ENCODE peak calls at places on chromosomes 4 and X, in nine cellular contexts. One of them, this sample, is unnamed.
A peak's percentile ranks its signal among the peaks of the same experiment; 100 is the strongest.

GRCh38 chr4:20723463-20723862 is 23.2 kb downstream of the PACRGL start:
- DNase-seq in C1 segment of cervical spinal cord: no peak
- DNase-seq in HTR-8/SVneo: no peak
- DNase-seq in activated CD4-positive, alpha-beta T cell treated with anti-CD3 and anti-CD28 coated beads, Interleukin-2, amount 50 U/mL, for 48 hours: no peak
- DNase-seq in GM06990: no peak
- DNase-seq in spleen: no peak
- DNase-seq in GM23338: no peak
- DNase-seq in D721Med: no peak
- DNase-seq in fibroblast of gingiva: no peak
- DNase-seq in this sample: no peak

GRCh38 chr4:13137400-13137799 is 346.7 kb downstream of the RAB28 start:
- DNase-seq in C1 segment of cervical spinal cord: no peak
- DNase-seq in HTR-8/SVneo: no peak
- DNase-seq in activated CD4-positive, alpha-beta T cell treated with anti-CD3 and anti-CD28 coated beads, Interleukin-2, amount 50 U/mL, for 48 hours: no peak
- DNase-seq in GM06990: no peak
- DNase-seq in spleen: no peak
- DNase-seq in GM23338: no peak
- DNase-seq in D721Med: no peak
- DNase-seq in fibroblast of gingiva: no peak
- DNase-seq in this sample: no peak

GRCh38 chr4:4486969-4487368 is 54.9 kb downstream of the STX18 start:
- DNase-seq in C1 segment of cervical spinal cord: no peak
- DNase-seq in HTR-8/SVneo: no peak
- DNase-seq in activated CD4-positive, alpha-beta T cell treated with anti-CD3 and anti-CD28 coated beads, Interleukin-2, amount 50 U/mL, for 48 hours: no peak
- DNase-seq in GM06990: no peak
- DNase-seq in spleen: no peak
- DNase-seq in GM23338: no peak
- DNase-seq in D721Med: no peak
- DNase-seq in fibroblast of gingiva: no peak
- DNase-seq in this sample: no peak

GRCh38 chr4:38313999-38314561 is 349.9 kb upstream of the KLF3 start:
- DNase-seq in C1 segment of cervical spinal cord: no peak
- DNase-seq in HTR-8/SVneo: peak; percentile 49
- DNase-seq in activated CD4-positive, alpha-beta T cell treated with anti-CD3 and anti-CD28 coated beads, Interleukin-2, amount 50 U/mL, for 48 hours: no peak
- DNase-seq in GM06990: no peak
- DNase-seq in spleen: no peak
- DNase-seq in GM23338: no peak
- DNase-seq in D721Med: no peak
- DNase-seq in fibroblast of gingiva: no peak
- DNase-seq in this sample: no peak

GRCh38 chr4:160423879-160424451 is 1321.1 kb downstream of the RAPGEF2 start:
- DNase-seq in C1 segment of cervical spinal cord: no peak
- DNase-seq in HTR-8/SVneo: no peak
- DNase-seq in activated CD4-positive, alpha-beta T cell treated with anti-CD3 and anti-CD28 coated beads, Interleukin-2, amount 50 U/mL, for 48 hours: no peak
- DNase-seq in GM06990: no peak
- DNase-seq in spleen: no peak
- DNase-seq in GM23338: peak; percentile 17
- DNase-seq in D721Med: no peak
- DNase-seq in fibroblast of gingiva: no peak
- DNase-seq in this sample: no peak

GRCh38 chr4:54942735-54943134 is 182.7 kb downstream of the KDR start:
- DNase-seq in C1 segment of cervical spinal cord: no peak
- DNase-seq in HTR-8/SVneo: no peak
- DNase-seq in activated CD4-positive, alpha-beta T cell treated with anti-CD3 and anti-CD28 coated beads, Interleukin-2, amount 50 U/mL, for 48 hours: no peak
- DNase-seq in GM06990: no peak
- DNase-seq in spleen: no peak
- DNase-seq in GM23338: no peak
- DNase-seq in D721Med: no peak
- DNase-seq in fibroblast of gingiva: no peak
- DNase-seq in this sample: no peak

GRCh38 chr4:125911481-125911880 is 596.7 kb downstream of the FAT4 start:
- DNase-seq in C1 segment of cervical spinal cord: no peak
- DNase-seq in HTR-8/SVneo: no peak
- DNase-seq in activated CD4-positive, alpha-beta T cell treated with anti-CD3 and anti-CD28 coated beads, Interleukin-2, amount 50 U/mL, for 48 hours: no peak
- DNase-seq in GM06990: no peak
- DNase-seq in spleen: no peak
- DNase-seq in GM23338: peak; percentile 45
- DNase-seq in D721Med: no peak
- DNase-seq in fibroblast of gingiva: no peak
- DNase-seq in this sample: no peak

GRCh38 chr4:31788676-31789075 is 1068.5 kb downstream of the PCDH7 start:
- DNase-seq in C1 segment of cervical spinal cord: no peak
- DNase-seq in HTR-8/SVneo: no peak
- DNase-seq in activated CD4-positive, alpha-beta T cell treated with anti-CD3 and anti-CD28 coated beads, Interleukin-2, amount 50 U/mL, for 48 hours: no peak
- DNase-seq in GM06990: no peak
- DNase-seq in spleen: no peak
- DNase-seq in GM23338: peak; percentile 3
- DNase-seq in D721Med: no peak
- DNase-seq in fibroblast of gingiva: no peak
- DNase-seq in this sample: no peak

GRCh38 chrX:124203311-124203710 is 129.1 kb upstream of the TEX13D start:
- DNase-seq in C1 segment of cervical spinal cord: no peak
- DNase-seq in HTR-8/SVneo: no peak
- DNase-seq in activated CD4-positive, alpha-beta T cell treated with anti-CD3 and anti-CD28 coated beads, Interleukin-2, amount 50 U/mL, for 48 hours: no peak
- DNase-seq in GM06990: no peak
- DNase-seq in spleen: no peak
- DNase-seq in GM23338: no peak
- DNase-seq in D721Med: no peak
- DNase-seq in fibroblast of gingiva: no peak
- DNase-seq in this sample: no peak

GRCh38 chr4:76654796-76655195 is 219.8 kb downstream of the SHROOM3 start:
- DNase-seq in C1 segment of cervical spinal cord: no peak
- DNase-seq in HTR-8/SVneo: no peak
- DNase-seq in activated CD4-positive, alpha-beta T cell treated with anti-CD3 and anti-CD28 coated beads, Interleukin-2, amount 50 U/mL, for 48 hours: no peak
- DNase-seq in GM06990: no peak
- DNase-seq in spleen: no peak
- DNase-seq in GM23338: no peak
- DNase-seq in D721Med: no peak
- DNase-seq in fibroblast of gingiva: peak; percentile 12
- DNase-seq in this sample: no peak

GRCh38 chrX:46461653-46462191 is 83.5 kb downstream of the ZNF674 start:
- DNase-seq in C1 segment of cervical spinal cord: no peak
- DNase-seq in HTR-8/SVneo: no peak
- DNase-seq in activated CD4-positive, alpha-beta T cell treated with anti-CD3 and anti-CD28 coated beads, Interleukin-2, amount 50 U/mL, for 48 hours: no peak
- DNase-seq in GM06990: peak; percentile 43
- DNase-seq in spleen: no peak
- DNase-seq in GM23338: no peak
- DNase-seq in D721Med: no peak
- DNase-seq in fibroblast of gingiva: no peak
- DNase-seq in this sample: no peak

GRCh38 chrX:125436855-125437254 is 117.2 kb downstream of the TEX13C start:
- DNase-seq in C1 segment of cervical spinal cord: no peak
- DNase-seq in HTR-8/SVneo: no peak
- DNase-seq in activated CD4-positive, alpha-beta T cell treated with anti-CD3 and anti-CD28 coated beads, Interleukin-2, amount 50 U/mL, for 48 hours: no peak
- DNase-seq in GM06990: no peak
- DNase-seq in spleen: no peak
- DNase-seq in GM23338: peak; percentile 50
- DNase-seq in D721Med: no peak
- DNase-seq in fibroblast of gingiva: no peak
- DNase-seq in this sample: no peak

GRCh38 chr4:26257850-26258249 is 63.0 kb upstream of the RBPJ start:
- DNase-seq in C1 segment of cervical spinal cord: no peak
- DNase-seq in HTR-8/SVneo: no peak
- DNase-seq in activated CD4-positive, alpha-beta T cell treated with anti-CD3 and anti-CD28 coated beads, Interleukin-2, amount 50 U/mL, for 48 hours: no peak
- DNase-seq in GM06990: peak; percentile 25
- DNase-seq in spleen: no peak
- DNase-seq in GM23338: no peak
- DNase-seq in D721Med: no peak
- DNase-seq in fibroblast of gingiva: no peak
- DNase-seq in this sample: no peak

GRCh38 chrX:155070038-155070437 is 898 bp downstream of the CMC4 start:
- DNase-seq in C1 segment of cervical spinal cord: no peak
- DNase-seq in HTR-8/SVneo: no peak
- DNase-seq in activated CD4-positive, alpha-beta T cell treated with anti-CD3 and anti-CD28 coated beads, Interleukin-2, amount 50 U/mL, for 48 hours: no peak
- DNase-seq in GM06990: no peak
- DNase-seq in spleen: no peak
- DNase-seq in GM23338: peak; percentile 2
- DNase-seq in D721Med: no peak
- DNase-seq in fibroblast of gingiva: no peak
- DNase-seq in this sample: no peak

GRCh38 chr4:156901871-156902270 is 69.7 kb downstream of the PDGFC start:
- DNase-seq in C1 segment of cervical spinal cord: no peak
- DNase-seq in HTR-8/SVneo: no peak
- DNase-seq in activated CD4-positive, alpha-beta T cell treated with anti-CD3 and anti-CD28 coated beads, Interleukin-2, amount 50 U/mL, for 48 hours: no peak
- DNase-seq in GM06990: no peak
- DNase-seq in spleen: no peak
- DNase-seq in GM23338: no peak
- DNase-seq in D721Med: no peak
- DNase-seq in fibroblast of gingiva: peak; percentile 23
- DNase-seq in this sample: no peak

GRCh38 chrX:110444996-110445395 is 86.3 kb downstream of the RTL9 start:
- DNase-seq in C1 segment of cervical spinal cord: no peak
- DNase-seq in HTR-8/SVneo: no peak
- DNase-seq in activated CD4-positive, alpha-beta T cell treated with anti-CD3 and anti-CD28 coated beads, Interleukin-2, amount 50 U/mL, for 48 hours: no peak
- DNase-seq in GM06990: no peak
- DNase-seq in spleen: no peak
- DNase-seq in GM23338: no peak
- DNase-seq in D721Med: no peak
- DNase-seq in fibroblast of gingiva: no peak
- DNase-seq in this sample: no peak

GRCh38 chr4:180953572-180953971 is 1289.6 kb upstream of the TENM3 start:
- DNase-seq in C1 segment of cervical spinal cord: no peak
- DNase-seq in HTR-8/SVneo: no peak
- DNase-seq in activated CD4-positive, alpha-beta T cell treated with anti-CD3 and anti-CD28 coated beads, Interleukin-2, amount 50 U/mL, for 48 hours: no peak
- DNase-seq in GM06990: no peak
- DNase-seq in spleen: no peak
- DNase-seq in GM23338: peak; percentile 57
- DNase-seq in D721Med: no peak
- DNase-seq in fibroblast of gingiva: no peak
- DNase-seq in this sample: no peak

GRCh38 chr4:150250998-150251651 is 172.9 kb downstream of the DCLK2 start:
- DNase-seq in C1 segment of cervical spinal cord: no peak
- DNase-seq in HTR-8/SVneo: no peak
- DNase-seq in activated CD4-positive, alpha-beta T cell treated with anti-CD3 and anti-CD28 coated beads, Interleukin-2, amount 50 U/mL, for 48 hours: no peak
- DNase-seq in GM06990: no peak
- DNase-seq in spleen: no peak
- DNase-seq in GM23338: no peak
- DNase-seq in D721Med: no peak
- DNase-seq in fibroblast of gingiva: no peak
- DNase-seq in this sample: no peak

GRCh38 chrX:154502098-154502497 is 11.7 kb upstream of the SLC10A3 start:
- DNase-seq in C1 segment of cervical spinal cord: no peak
- DNase-seq in HTR-8/SVneo: no peak
- DNase-seq in activated CD4-positive, alpha-beta T cell treated with anti-CD3 and anti-CD28 coated beads, Interleukin-2, amount 50 U/mL, for 48 hours: no peak
- DNase-seq in GM06990: no peak
- DNase-seq in spleen: no peak
- DNase-seq in GM23338: no peak
- DNase-seq in D721Med: no peak
- DNase-seq in fibroblast of gingiva: no peak
- DNase-seq in this sample: no peak

GRCh38 chr4:158824425-158825274 is 55.8 kb downstream of the FNIP2 start:
- DNase-seq in C1 segment of cervical spinal cord: no peak
- DNase-seq in HTR-8/SVneo: no peak
- DNase-seq in activated CD4-positive, alpha-beta T cell treated with anti-CD3 and anti-CD28 coated beads, Interleukin-2, amount 50 U/mL, for 48 hours: no peak
- DNase-seq in GM06990: no peak
- DNase-seq in spleen: no peak
- DNase-seq in GM23338: no peak
- DNase-seq in D721Med: no peak
- DNase-seq in fibroblast of gingiva: no peak
- DNase-seq in this sample: no peak

GRCh38 chr4:114606240-114606639 is 7.6 kb downstream of the UGT8 start:
- DNase-seq in C1 segment of cervical spinal cord: no peak
- DNase-seq in HTR-8/SVneo: no peak
- DNase-seq in activated CD4-positive, alpha-beta T cell treated with anti-CD3 and anti-CD28 coated beads, Interleukin-2, amount 50 U/mL, for 48 hours: no peak
- DNase-seq in GM06990: no peak
- DNase-seq in spleen: no peak
- DNase-seq in GM23338: peak; percentile 93
- DNase-seq in D721Med: no peak
- DNase-seq in fibroblast of gingiva: no peak
- DNase-seq in this sample: no peak

GRCh38 chrX:100410083-100410590 is at the start of gene PCDH19:
- DNase-seq in C1 segment of cervical spinal cord: peak; percentile 44
- DNase-seq in HTR-8/SVneo: no peak
- DNase-seq in activated CD4-positive, alpha-beta T cell treated with anti-CD3 and anti-CD28 coated beads, Interleukin-2, amount 50 U/mL, for 48 hours: peak; percentile 48
- DNase-seq in GM06990: no peak
- DNase-seq in spleen: peak; percentile 81
- DNase-seq in GM23338: peak; percentile 70
- DNase-seq in D721Med: peak; percentile 72
- DNase-seq in fibroblast of gingiva: peak; percentile 13
- DNase-seq in this sample: peak; percentile 82

GRCh38 chrX:9786839-9787635 is 808 bp downstream of the SHROOM2 start:
- DNase-seq in C1 segment of cervical spinal cord: no peak
- DNase-seq in HTR-8/SVneo: no peak
- DNase-seq in activated CD4-positive, alpha-beta T cell treated with anti-CD3 and anti-CD28 coated beads, Interleukin-2, amount 50 U/mL, for 48 hours: no peak
- DNase-seq in GM06990: no peak
- DNase-seq in spleen: peak; percentile 62
- DNase-seq in GM23338: peak; percentile 37
- DNase-seq in D721Med: no peak
- DNase-seq in fibroblast of gingiva: no peak
- DNase-seq in this sample: no peak

GRCh38 chr4:91064157-91064853 is 937.1 kb downstream of the CCSER1 start:
- DNase-seq in C1 segment of cervical spinal cord: peak; percentile 0
- DNase-seq in HTR-8/SVneo: peak; percentile 11
- DNase-seq in activated CD4-positive, alpha-beta T cell treated with anti-CD3 and anti-CD28 coated beads, Interleukin-2, amount 50 U/mL, for 48 hours: no peak
- DNase-seq in GM06990: no peak
- DNase-seq in spleen: no peak
- DNase-seq in GM23338: peak; percentile 27
- DNase-seq in D721Med: no peak
- DNase-seq in fibroblast of gingiva: peak; percentile 32
- DNase-seq in this sample: no peak

GRCh38 chrX:1358793-1359476 is 22.4 kb downstream of the IL3RA start:
- DNase-seq in C1 segment of cervical spinal cord: no peak
- DNase-seq in HTR-8/SVneo: no peak
- DNase-seq in activated CD4-positive, alpha-beta T cell treated with anti-CD3 and anti-CD28 coated beads, Interleukin-2, amount 50 U/mL, for 48 hours: no peak
- DNase-seq in GM06990: no peak
- DNase-seq in spleen: peak; percentile 5
- DNase-seq in GM23338: no peak
- DNase-seq in D721Med: no peak
- DNase-seq in fibroblast of gingiva: no peak
- DNase-seq in this sample: no peak

GRCh38 chr4:83974111-83974789 is 438.3 kb downstream of the GPAT3 start:
- DNase-seq in C1 segment of cervical spinal cord: no peak
- DNase-seq in HTR-8/SVneo: no peak
- DNase-seq in activated CD4-positive, alpha-beta T cell treated with anti-CD3 and anti-CD28 coated beads, Interleukin-2, amount 50 U/mL, for 48 hours: no peak
- DNase-seq in GM06990: no peak
- DNase-seq in spleen: no peak
- DNase-seq in GM23338: no peak
- DNase-seq in D721Med: no peak
- DNase-seq in fibroblast of gingiva: no peak
- DNase-seq in this sample: no peak

GRCh38 chrX:302975-303374 is 15.6 kb downstream of the GTPBP6 start:
- DNase-seq in C1 segment of cervical spinal cord: no peak
- DNase-seq in HTR-8/SVneo: no peak
- DNase-seq in activated CD4-positive, alpha-beta T cell treated with anti-CD3 and anti-CD28 coated beads, Interleukin-2, amount 50 U/mL, for 48 hours: no peak
- DNase-seq in GM06990: no peak
- DNase-seq in spleen: peak; percentile 66
- DNase-seq in GM23338: no peak
- DNase-seq in D721Med: no peak
- DNase-seq in fibroblast of gingiva: no peak
- DNase-seq in this sample: peak; percentile 26

GRCh38 chrX:50638123-50638522 is 167.5 kb upstream of the DGKK start:
- DNase-seq in C1 segment of cervical spinal cord: no peak
- DNase-seq in HTR-8/SVneo: no peak
- DNase-seq in activated CD4-positive, alpha-beta T cell treated with anti-CD3 and anti-CD28 coated beads, Interleukin-2, amount 50 U/mL, for 48 hours: no peak
- DNase-seq in GM06990: no peak
- DNase-seq in spleen: no peak
- DNase-seq in GM23338: no peak
- DNase-seq in D721Med: no peak
- DNase-seq in fibroblast of gingiva: no peak
- DNase-seq in this sample: no peak

GRCh38 chr4:15420642-15421041 is 7.2 kb upstream of the C1QTNF7 start:
- DNase-seq in C1 segment of cervical spinal cord: no peak
- DNase-seq in HTR-8/SVneo: no peak
- DNase-seq in activated CD4-positive, alpha-beta T cell treated with anti-CD3 and anti-CD28 coated beads, Interleukin-2, amount 50 U/mL, for 48 hours: no peak
- DNase-seq in GM06990: no peak
- DNase-seq in spleen: no peak
- DNase-seq in GM23338: peak; percentile 22
- DNase-seq in D721Med: no peak
- DNase-seq in fibroblast of gingiva: peak; percentile 56
- DNase-seq in this sample: no peak

GRCh38 chr4:144723471-144723870 is 77.5 kb downstream of the HHIP start:
- DNase-seq in C1 segment of cervical spinal cord: no peak
- DNase-seq in HTR-8/SVneo: no peak
- DNase-seq in activated CD4-positive, alpha-beta T cell treated with anti-CD3 and anti-CD28 coated beads, Interleukin-2, amount 50 U/mL, for 48 hours: no peak
- DNase-seq in GM06990: no peak
- DNase-seq in spleen: no peak
- DNase-seq in GM23338: no peak
- DNase-seq in D721Med: no peak
- DNase-seq in fibroblast of gingiva: no peak
- DNase-seq in this sample: no peak

GRCh38 chr4:1771555-1772305 is 21.4 kb upstream of the FGFR3 start:
- DNase-seq in C1 segment of cervical spinal cord: peak; percentile 27
- DNase-seq in HTR-8/SVneo: no peak
- DNase-seq in activated CD4-positive, alpha-beta T cell treated with anti-CD3 and anti-CD28 coated beads, Interleukin-2, amount 50 U/mL, for 48 hours: no peak
- DNase-seq in GM06990: no peak
- DNase-seq in spleen: no peak
- DNase-seq in GM23338: no peak
- DNase-seq in D721Med: no peak
- DNase-seq in fibroblast of gingiva: no peak
- DNase-seq in this sample: no peak

This sample was measured in aorta.